ENCODE peak calls at places on chromosome 11, in seven cellular contexts. F is HCT116, G is GM23338, V is GM23248, B is PC-3, M is PC-9, R is hepatocyte. A is an unnamed sample. For H3K9me2, the result is how much of the 10 kb centered on the place peaks cover.

GRCh38 chr11:70640408-70640807 is 242.1 kb downstream of the CTTN start:
- DNase-seq in M (no peak), F (no peak), B (no peak), V (no peak), R (no peak), G (no peak), A (no peak)

GRCh38 chr11:94449437-94449836 is 44.2 kb downstream of the MRE11 start:
- DNase-seq in R (peak), F (no peak), G (no peak), B (peak), V (peak), M (peak), A (no peak)

GRCh38 chr11:110077866-110078325 is 15.3 kb upstream of the ZC3H12C start:
- DNase-seq in B (peak), F (no peak), M (peak), G (peak), V (peak), R (peak), A (no peak)

GRCh38 chr11:111148953-111149352 is 96.6 kb upstream of the POU2AF2 start:
- DNase-seq in F (no peak), B (no peak), M (no peak), G (no peak), R (no peak), V (peak), A (no peak)

GRCh38 chr11:45658292-45658991 is 7.0 kb downstream of the CHST1 start:
- DNase-seq in F (no peak), R (peak), G (peak), B (no peak), V (peak), M (no peak), A (no peak)

GRCh38 chr11:71251761-71252433 is 480 bp downstream of the SHANK2 start:
- DNase-seq in R (peak), B (peak), G (peak), M (no peak), F (no peak), V (peak), A (no peak)

GRCh38 chr11:29293825-29294224 is 723.0 kb downstream of the KCNA4 start:
- DNase-seq in G (no peak), F (peak), M (no peak), V (peak), R (no peak), B (peak), A (peak)

GRCh38 chr11:85886089-85887056 is 31.2 kb downstream of the CCDC83 start:
- DNase-seq in B (no peak), M (no peak), F (no peak), G (no peak), V (peak), R (no peak), A (no peak)

GRCh38 chr11:35073691-35074382 is 65.1 kb upstream of the CD44 start:
- DNase-seq in R (no peak), M (no peak), B (no peak), G (no peak), F (no peak), V (peak), A (no peak)
- H3K9me2 ChIP-seq in R (under half), M (under half), B (under half), G (under half), F (under half), V (under half), A (under half)

GRCh38 chr11:14643697-14644395 is at the start of gene PDE3B:
- DNase-seq in B (peak), V (peak), R (peak), F (peak), M (peak), G (peak), A (peak)
- TF ChIP-seq EZH2 in B (no peak), V (no peak), R (no peak), F (no peak), M (no peak), G (peak), A (no peak)

GRCh38 chr11:123363556-123363955 is 66.5 kb upstream of the GRAMD1B start:
- DNase-seq in G (no peak), V (no peak), F (no peak), M (no peak), B (no peak), R (no peak), A (no peak)
- H3K9me2 ChIP-seq in G (under half), V (under half), F (under half), M (under half), B (under half), R (under half), A (under half)

DNA sequence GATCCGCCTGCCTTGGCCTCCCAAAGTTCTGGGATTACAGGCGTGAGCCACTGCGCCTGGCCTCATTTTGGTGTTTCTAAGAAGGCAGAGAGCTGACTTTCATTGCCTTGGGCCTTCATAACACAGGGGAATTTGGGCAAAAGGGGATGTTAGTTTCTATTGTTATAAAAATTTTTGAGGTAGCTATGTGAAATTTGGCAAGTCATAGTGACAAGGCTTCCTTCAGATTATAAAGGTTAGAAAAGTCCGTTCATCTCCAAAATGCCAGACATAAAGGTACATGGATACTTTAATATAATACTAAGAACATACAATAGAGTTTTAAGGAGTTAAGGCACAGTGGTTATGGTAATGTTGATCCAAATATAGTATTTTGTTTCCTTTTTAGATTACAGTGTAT is 17.2 kb downstream of the LDHC start:
- DNase-seq in B (no peak), M (no peak), R (no peak), V (no peak), F (no peak), G (no peak), A (no peak)
- TF ChIP-seq EZH2 in B (no peak), M (no peak), R (no peak), V (no peak), F (no peak), G (no peak), A (no peak)

GRCh38 chr11:133898031-133898769 is 52.9 kb upstream of the SPATA19 start:
- DNase-seq in B (no peak), F (no peak), R (no peak), G (peak), M (no peak), V (no peak), A (no peak)
- H3K9me2 ChIP-seq in B (under half), F (under half), R (under half), G (under half), M (under half), V (under half), A (under half)

DNA sequence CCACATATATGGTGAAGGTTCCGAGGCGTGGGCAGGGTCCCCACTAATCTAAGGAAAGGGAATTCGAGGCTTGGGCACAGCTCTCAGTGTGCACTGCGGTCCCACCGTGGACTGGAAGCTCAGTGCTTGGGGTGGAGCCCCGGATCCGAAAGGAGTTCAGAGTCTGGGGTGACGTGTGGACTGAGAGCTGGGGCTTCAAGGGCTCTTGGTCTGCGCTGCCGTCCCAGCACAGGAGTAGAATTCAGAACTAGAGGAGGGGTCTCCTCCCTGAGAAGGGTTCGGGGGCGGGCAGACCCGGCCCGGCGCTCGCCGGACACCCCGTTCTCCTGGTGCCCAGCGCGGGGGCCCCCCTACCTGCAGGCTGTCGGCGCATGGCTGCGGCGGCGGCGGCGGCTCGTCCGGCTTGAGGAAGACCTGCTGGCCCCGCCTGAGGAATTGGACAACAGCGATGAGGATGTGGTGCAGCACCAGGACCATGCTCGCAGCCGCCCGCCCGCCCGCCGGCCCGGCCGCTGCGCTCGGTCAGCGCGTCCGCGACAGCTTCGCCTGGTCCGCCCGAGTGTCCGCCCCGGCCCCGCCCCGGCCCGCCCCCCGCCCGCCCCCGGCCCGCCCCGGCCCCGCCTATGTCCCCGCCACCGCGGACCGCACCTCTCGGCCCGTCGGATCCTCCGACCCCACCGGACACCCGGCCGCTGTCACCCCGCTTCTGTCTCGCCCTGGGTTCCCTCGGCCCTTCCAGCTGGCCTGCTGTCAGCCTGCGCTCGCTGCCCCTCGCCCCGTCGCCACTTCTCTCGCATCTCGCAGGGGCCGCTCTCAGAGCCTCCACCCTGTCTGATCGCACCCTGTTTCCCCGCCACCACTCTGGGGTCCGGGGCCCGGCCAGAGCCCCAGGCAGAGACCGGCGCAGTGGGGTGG is 32.1 kb downstream of the PDE2A start:
- DNase-seq in B (peak), M (no peak), F (no peak), G (peak), R (peak), V (peak), A (peak)
- TF ChIP-seq EZH2 in B (no peak), M (no peak), F (no peak), G (peak), R (no peak), V (no peak), A (no peak)

DNA sequence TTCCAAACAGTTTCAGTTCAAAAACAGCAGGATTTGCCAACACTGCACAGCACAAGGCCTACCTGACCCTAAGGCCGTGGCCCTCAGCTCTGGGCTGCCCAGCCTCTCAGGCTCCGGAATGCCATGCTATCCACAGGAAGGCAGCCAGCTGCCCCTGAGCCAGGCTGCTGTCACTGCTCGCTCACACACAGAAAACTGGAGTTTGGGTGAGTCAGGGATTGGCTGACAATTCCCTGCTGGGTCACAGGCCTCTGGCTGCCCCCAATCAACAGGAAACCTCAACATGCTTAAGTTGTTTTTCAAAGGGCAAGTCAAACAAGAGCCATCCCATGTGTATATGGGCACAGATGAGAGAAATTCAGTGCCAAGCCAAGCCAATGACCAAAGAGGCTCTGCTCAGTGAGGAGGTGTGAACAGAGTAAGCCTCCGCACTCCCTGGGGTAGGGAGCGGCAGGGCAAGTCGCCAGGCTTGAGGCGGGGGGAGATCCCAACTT is 50.2 kb downstream of the RPL27A start:
- DNase-seq in R (no peak), M (peak), V (peak), F (no peak), B (peak), G (no peak), A (no peak)
- H3K9me2 ChIP-seq in R (under half), M (under half), V (under half), F (under half), B (under half), G (under half), A (under half)

DNA sequence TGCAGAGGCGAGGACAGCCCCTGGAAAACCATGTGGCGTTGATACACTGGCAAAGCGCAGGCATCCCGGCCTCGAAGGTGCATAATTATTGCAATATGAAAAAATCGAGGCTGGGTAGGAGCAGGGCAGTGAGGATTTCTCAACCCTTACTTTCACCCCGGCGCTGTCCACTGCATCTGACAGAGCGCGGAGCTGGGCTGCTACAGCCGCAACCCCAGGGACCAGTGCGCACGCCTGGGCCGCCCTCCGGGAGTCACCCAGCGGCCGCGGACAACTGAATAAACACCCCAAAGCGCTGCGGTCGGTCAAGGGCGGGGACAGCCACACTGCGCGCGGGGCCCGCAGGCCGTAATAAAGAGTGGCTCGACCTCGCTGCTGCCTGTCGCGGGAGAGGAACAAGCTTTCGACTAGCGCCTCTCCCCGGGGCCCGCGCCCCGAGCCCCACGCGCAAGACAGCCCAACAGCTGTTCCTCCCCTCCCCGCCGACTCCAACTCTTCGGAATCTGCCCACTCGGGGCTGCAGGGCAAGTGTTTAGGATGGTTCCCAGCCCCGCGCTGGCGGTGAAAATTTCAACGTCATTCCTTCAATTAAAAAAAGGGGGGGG is 3.6 kb upstream of the WT1 start:
- DNase-seq in G (peak), B (no peak), F (no peak), V (no peak), M (no peak), R (no peak), A (no peak)
- TF ChIP-seq EZH2 in G (peak), B (no peak), F (no peak), V (peak), M (no peak), R (peak), A (no peak)

DNA sequence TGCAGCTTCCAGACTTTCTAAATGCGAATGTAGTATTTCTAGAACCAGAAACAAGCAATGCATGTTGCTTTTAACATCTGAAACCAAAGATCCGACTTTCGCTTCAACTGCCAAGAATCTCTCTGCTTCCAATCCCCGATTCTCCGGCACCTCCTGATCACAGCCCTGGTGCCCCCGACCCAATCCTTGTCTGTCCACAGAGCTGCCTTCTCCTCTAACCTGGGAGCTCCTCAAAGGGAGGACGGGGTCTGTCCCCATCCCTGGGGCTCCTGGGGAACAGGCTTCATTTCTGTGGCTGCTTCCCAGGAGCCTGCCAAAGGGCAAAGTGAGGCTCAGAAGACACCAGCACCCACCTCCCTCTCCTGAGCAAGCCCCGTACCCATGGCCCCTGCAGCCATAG is 521 bp downstream of the ALDH3B2 start:
- DNase-seq in F (no peak), V (no peak), B (no peak), G (no peak), M (no peak), R (no peak), A (no peak)
- H3K9me2 ChIP-seq in F (under half), V (under half), B (under half), G (under half), M (under half), R (under half), A (under half)

GRCh38 chr11:64292458-64293254 is 1.6 kb downstream of the KCNK4 start:
- DNase-seq in R (no peak), M (peak), V (no peak), B (no peak), G (peak), F (no peak), A (peak)

GRCh38 chr11:64295760-64296159 is 4.4 kb upstream of the CATSPERZ start:
- DNase-seq in G (no peak), M (peak), B (no peak), F (no peak), R (no peak), V (no peak), A (peak)

GRCh38 chr11:64296236-64296635 is 3.9 kb upstream of the CATSPERZ start:
- DNase-seq in B (peak), M (no peak), R (no peak), F (no peak), V (peak), G (no peak), A (peak)

GRCh38 chr11:64296830-64297721 is 3.1 kb upstream of the CATSPERZ start:
- DNase-seq in G (peak), B (no peak), V (no peak), F (no peak), R (peak), M (peak), A (no peak)

GRCh38 chr11:64294665-64295289 is 3.7 kb downstream of the KCNK4 start:
- DNase-seq in M (peak), V (peak), R (no peak), G (no peak), B (no peak), F (no peak), A (no peak)
- TF ChIP-seq EZH2 in M (no peak), V (no peak), R (no peak), G (peak), B (no peak), F (no peak), A (no peak)

A was measured in MM.1S.